ENCODE peak calls at places on chromosomes 6 and 20, in eight cellular contexts. S, W, C, E, T, H, Q and Z are unnamed samples. For H3K9me3, the result is how much of the 10 kb centered on the place peaks cover.

GRCh38 chr20:53922901-53923314 is 147.5 kb downstream of the BCAS1 start:
- DNase-seq in S (no peak), W (no peak), C (no peak), E (no peak), T (no peak), H (no peak), Q (peak), Z (no peak)

GRCh38 chr6:4732691-4733315 is 43.4 kb upstream of the CDYL start:
- DNase-seq in S (peak), W (no peak), C (peak), E (peak), T (peak), H (peak), Q (peak), Z (peak)

GRCh38 chr6:45900808-45901752 is 114.6 kb downstream of the CLIC5 start:
- DNase-seq in S (peak), W (no peak), C (no peak), E (no peak), T (no peak), H (peak), Q (peak), Z (peak)

GRCh38 chr20:47113362-47114118 is 218.9 kb downstream of the EYA2 start:
- DNase-seq in S (no peak), W (no peak), C (no peak), E (peak), T (peak), H (peak), Q (peak), Z (peak)

GRCh38 chr6:71310261-71310660 is 21.6 kb downstream of the OGFRL1 start:
- DNase-seq in S (no peak), W (no peak), C (no peak), E (no peak), T (no peak), H (no peak), Q (no peak), Z (no peak)

GRCh38 chr6:33172307-33173227 is 19.7 kb downstream of the COL11A2 start:
- DNase-seq in S (peak), W (no peak), C (peak), E (peak), T (peak), H (peak), Q (peak), Z (peak)

GRCh38 chr20:10998476-10998875 is 324.7 kb upstream of the JAG1 start:
- DNase-seq in S (no peak), W (no peak), C (no peak), E (no peak), T (no peak), H (no peak), Q (no peak), Z (no peak)

GRCh38 chr6:145241039-145241438 is 494.3 kb downstream of the EPM2A start:
- DNase-seq in S (no peak), W (no peak), C (no peak), E (peak), T (peak), H (peak), Q (peak), Z (peak)

GRCh38 chr20:25044660-25045342 is 13.1 kb downstream of the ACSS1 start:
- DNase-seq in S (no peak), W (no peak), C (no peak), E (no peak), T (no peak), H (no peak), Q (no peak), Z (no peak)

GRCh38 chr6:27281569-27281968 is 30.5 kb downstream of the POM121L2 start:
- DNase-seq in S (no peak), W (no peak), C (no peak), E (no peak), T (no peak), H (no peak), Q (no peak), Z (no peak)
- H3K4me2 ChIP-seq in S (peak), W (no peak), C (peak), E (peak), T (peak), H (no peak), Q (no peak), Z (no peak)

DNA sequence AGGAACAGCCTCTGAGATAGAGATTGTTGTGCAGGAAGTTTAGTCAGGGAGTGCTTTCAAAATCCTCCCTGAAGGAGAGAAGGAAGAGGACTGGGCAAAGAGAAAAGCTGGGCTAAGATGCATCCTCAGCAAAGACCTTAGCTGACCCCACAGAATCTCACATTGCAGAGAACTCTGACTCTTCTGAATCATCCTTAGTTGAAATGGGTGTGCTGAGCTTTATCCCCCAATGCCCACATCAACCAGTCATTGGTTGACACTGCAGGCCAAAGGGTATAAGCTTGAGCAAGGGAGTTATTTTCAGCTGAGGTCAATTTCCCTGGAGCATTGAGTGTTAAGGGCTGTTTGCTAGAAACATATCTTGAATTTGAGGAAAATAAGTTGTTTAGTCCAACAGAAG is 732.2 kb downstream of the CBLN4 start:
- DNase-seq in S (no peak), W (no peak), C (no peak), E (no peak), T (no peak), H (no peak), Q (no peak), Z (no peak)
- H3K9me3 ChIP-seq in S (under half), W (under half), C (under half), E (under half), T (under half), H (under half), Q (under half), Z (under half)

GRCh38 chr20:59495894-59496510 is 108.3 kb upstream of the PHACTR3 start:
- DNase-seq in S (peak), W (peak), C (peak), E (peak), T (peak), H (peak), Q (peak), Z (peak)
- TF ChIP-seq EZH2 in S (no peak), W (no peak), C (no peak), E (no peak), T (no peak), H (no peak), Q (no peak), Z (no peak)

GRCh38 chr6:141418076-141418475 is 714.6 kb upstream of the GJE1 start:
- DNase-seq in S (no peak), W (no peak), C (no peak), E (no peak), T (no peak), H (no peak), Q (no peak), Z (no peak)
- H3K4me2 ChIP-seq in S (no peak), W (no peak), C (no peak), E (no peak), T (no peak), H (no peak), Q (no peak), Z (no peak)

GRCh38 chr6:170008386-170008785 is 257.0 kb downstream of the ERMARD start:
- DNase-seq in S (no peak), W (no peak), C (no peak), E (no peak), T (no peak), H (no peak), Q (no peak), Z (no peak)
- H3K9me3 ChIP-seq in S (under half), W (under half), C (under half), E (under half), T (under half), H (under half), Q (under half), Z (under half)

DNA sequence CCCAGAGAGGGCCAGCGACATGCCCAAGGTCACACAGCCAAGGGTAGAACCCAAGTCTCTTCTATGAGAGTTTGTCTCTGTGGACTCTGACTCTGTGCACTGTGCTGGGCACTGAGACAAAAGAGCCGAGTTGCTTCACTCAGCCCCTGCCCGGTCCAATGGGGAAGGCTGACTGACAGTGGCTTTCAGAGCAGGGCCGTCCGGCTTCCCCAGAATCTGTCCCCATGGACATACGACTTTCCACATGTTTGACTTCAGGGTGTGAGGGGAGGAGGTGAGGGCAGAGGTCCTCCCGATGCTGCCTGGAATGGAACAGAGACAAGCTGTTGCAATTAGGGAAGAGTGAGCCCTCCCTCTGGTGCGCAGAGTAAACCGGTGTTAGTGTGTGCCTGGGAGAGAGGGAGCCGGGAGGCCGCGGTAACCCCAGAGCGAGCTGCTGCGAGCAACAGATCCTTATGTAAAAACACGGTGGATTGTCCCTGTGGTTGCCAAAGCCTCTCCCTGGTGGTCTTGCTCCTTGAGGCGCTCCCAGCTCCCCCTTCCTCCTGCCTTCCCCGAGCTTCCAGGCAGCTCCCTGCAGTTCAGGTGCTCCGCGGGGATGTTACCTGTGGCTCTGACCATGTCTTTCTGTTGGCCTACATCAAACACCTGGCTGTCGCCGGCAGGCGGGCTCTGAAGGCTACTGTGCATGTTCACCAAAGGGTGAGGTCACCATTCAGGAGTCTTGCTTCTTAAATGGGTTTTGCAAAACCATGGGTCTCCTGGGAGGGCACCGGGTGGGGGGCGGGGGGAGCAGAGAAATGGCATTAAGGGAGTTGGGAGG is 678 bp downstream of the SIRPA start:
- DNase-seq in S (peak), W (no peak), C (no peak), E (peak), T (no peak), H (peak), Q (peak), Z (no peak)
- TF ChIP-seq EZH2 in S (peak), W (no peak), C (no peak), E (no peak), T (no peak), H (no peak), Q (no peak), Z (no peak)

GRCh38 chr6:165292657-165293056 is 16.7 kb downstream of the C6orf118 start:
- DNase-seq in S (no peak), W (no peak), C (no peak), E (no peak), T (no peak), H (no peak), Q (no peak), Z (no peak)
- H3K4me2 ChIP-seq in S (no peak), W (no peak), C (no peak), E (no peak), T (no peak), H (no peak), Q (no peak), Z (no peak)

DNA sequence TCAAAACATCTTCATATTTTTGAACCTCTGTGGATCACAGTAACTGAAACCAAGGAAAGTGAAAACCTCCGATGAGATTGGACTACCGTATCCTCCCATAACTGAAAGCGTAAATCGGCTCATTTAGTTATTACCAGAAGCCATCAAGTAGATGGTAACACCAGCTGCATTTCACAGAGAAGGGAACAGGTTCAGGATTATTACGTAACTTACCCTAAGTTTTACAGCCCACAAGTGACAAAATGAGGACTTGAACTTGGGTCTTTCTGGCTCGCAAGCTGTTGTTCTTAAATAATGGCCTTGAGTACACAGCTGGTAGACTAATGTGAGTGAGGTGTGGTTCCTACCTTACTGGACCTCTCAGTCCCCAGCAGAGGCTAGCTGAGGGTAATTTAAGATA is 37.9 kb upstream of the CBLN4 start:
- DNase-seq in S (no peak), W (no peak), C (no peak), E (no peak), T (no peak), H (no peak), Q (no peak), Z (no peak)
- H3K9me3 ChIP-seq in S (under half), W (under half), C (under half), E (under half), T (half or more), H (under half), Q (under half), Z (under half)

GRCh38 chr6:128598561-128598960 is 78.2 kb upstream of the PTPRK start:
- DNase-seq in S (no peak), W (no peak), C (no peak), E (peak), T (peak), H (no peak), Q (no peak), Z (no peak)

GRCh38 chr6:128597956-128598355 is 77.6 kb upstream of the PTPRK start:
- DNase-seq in S (no peak), W (no peak), C (no peak), E (peak), T (peak), H (no peak), Q (peak), Z (peak)

GRCh38 chr6:128600397-128600951 is 80.1 kb upstream of the PTPRK start:
- DNase-seq in S (no peak), W (peak), C (no peak), E (peak), T (peak), H (peak), Q (peak), Z (peak)

GRCh38 chr6:128599036-128599435 is 78.6 kb upstream of the PTPRK start:
- DNase-seq in S (no peak), W (no peak), C (no peak), E (peak), T (peak), H (no peak), Q (peak), Z (peak)

DNA sequence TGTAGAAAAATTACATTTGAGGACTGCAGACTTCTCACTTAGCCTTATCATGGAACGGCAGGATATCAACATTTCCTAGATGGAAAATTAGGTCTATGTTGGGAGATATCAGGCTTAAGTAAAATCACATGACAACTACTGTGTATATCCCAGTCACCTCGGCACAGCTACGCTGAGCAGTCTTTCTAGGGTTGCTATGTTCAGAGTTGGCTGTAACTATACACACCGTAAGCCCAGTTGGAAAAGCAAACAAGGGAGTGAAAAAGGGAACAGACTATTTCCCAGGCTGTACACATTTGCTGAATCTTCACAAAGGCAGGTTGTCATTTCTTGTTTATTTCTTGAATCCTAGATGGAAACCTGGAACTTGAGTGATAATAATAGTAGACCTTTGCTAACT is 80.7 kb upstream of the PTPRK start:
- DNase-seq in S (no peak), W (no peak), C (no peak), E (no peak), T (peak), H (peak), Q (peak), Z (peak)
- TF ChIP-seq EZH2 in S (no peak), W (no peak), C (no peak), E (no peak), T (no peak), H (no peak), Q (no peak), Z (no peak)

DNA sequence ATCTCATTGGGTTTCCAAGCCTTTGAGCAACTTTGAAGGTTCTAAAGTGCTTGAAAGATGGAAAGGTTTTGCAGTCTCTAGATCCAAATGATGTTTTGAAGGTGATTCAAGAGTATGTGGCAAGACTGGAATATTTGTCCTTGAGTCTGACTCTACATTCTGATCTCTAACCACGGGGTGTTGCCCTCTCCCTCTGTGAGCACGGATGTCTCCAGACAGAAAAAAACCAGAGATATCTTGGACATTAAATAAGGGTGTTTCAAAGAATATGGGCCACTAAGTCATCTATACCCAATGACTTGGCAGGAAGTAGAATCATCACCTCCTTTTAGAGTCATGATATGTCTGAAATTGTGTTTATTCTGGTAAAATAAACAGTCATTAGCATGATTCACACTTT is 384.2 kb downstream of the BMP2 start:
- DNase-seq in S (no peak), W (no peak), C (no peak), E (peak), T (no peak), H (no peak), Q (peak), Z (peak)
- H3K4me2 ChIP-seq in S (peak), W (no peak), C (no peak), E (no peak), T (no peak), H (no peak), Q (no peak), Z (peak)